ENCODE peak calls at places on chromosomes 4 and X, in seven cellular contexts. One of them, this sample, is unnamed.

GRCh38 chr4:59597536-59598232 is 1602.4 kb upstream of the ADGRL3 start:
- DNase-seq in tibial nerve: no peak
- DNase-seq in esophagus squamous epithelium: no peak
- DNase-seq in heart left ventricle: no peak
- DNase-seq in body of pancreas: no peak
- DNase-seq in A549: no peak
- DNase-seq in H1: no peak
- DNase-seq in this sample: no peak

GRCh38 chr4:71709961-71710360 is 73.9 kb downstream of the GC start:
- DNase-seq in tibial nerve: no peak
- DNase-seq in esophagus squamous epithelium: no peak
- DNase-seq in heart left ventricle: no peak
- DNase-seq in body of pancreas: no peak
- DNase-seq in A549: peak; percentile 9
- DNase-seq in H1: no peak
- DNase-seq in this sample: no peak

GRCh38 chrX:119410027-119410819 is 11.1 kb downstream of the SLC25A43 start:
- DNase-seq in tibial nerve: peak; percentile 17
- DNase-seq in esophagus squamous epithelium: peak; percentile 3
- DNase-seq in heart left ventricle: no peak
- DNase-seq in body of pancreas: peak; percentile 57
- DNase-seq in A549: peak; percentile 90
- DNase-seq in H1: no peak
- DNase-seq in this sample: peak; percentile 51

GRCh38 chrX:145817666-145818521 is at the start of gene SLITRK2:
- DNase-seq in tibial nerve: no peak
- DNase-seq in esophagus squamous epithelium: no peak
- DNase-seq in heart left ventricle: no peak
- DNase-seq in body of pancreas: peak; percentile 31
- DNase-seq in A549: no peak
- DNase-seq in H1: peak; percentile 61
- DNase-seq in this sample: no peak

GRCh38 chr4:144564358-144564757 is 81.6 kb upstream of the HHIP start:
- DNase-seq in tibial nerve: no peak
- DNase-seq in esophagus squamous epithelium: no peak
- DNase-seq in heart left ventricle: no peak
- DNase-seq in body of pancreas: no peak
- DNase-seq in A549: no peak
- DNase-seq in H1: no peak
- DNase-seq in this sample: no peak

GRCh38 chrX:38215141-38215540 is 5.5 kb downstream of the SRPX start:
- DNase-seq in tibial nerve: no peak
- DNase-seq in esophagus squamous epithelium: no peak
- DNase-seq in heart left ventricle: no peak
- DNase-seq in body of pancreas: no peak
- DNase-seq in A549: no peak
- DNase-seq in H1: no peak
- DNase-seq in this sample: no peak

GRCh38 chrX:42855262-42855661 is 77.3 kb upstream of the PPP1R2C start:
- DNase-seq in tibial nerve: no peak
- DNase-seq in esophagus squamous epithelium: no peak
- DNase-seq in heart left ventricle: no peak
- DNase-seq in body of pancreas: no peak
- DNase-seq in A549: no peak
- DNase-seq in H1: no peak
- DNase-seq in this sample: no peak

GRCh38 chr4:138039010-138039409 is 203.1 kb downstream of the SLC7A11 start:
- DNase-seq in tibial nerve: no peak
- DNase-seq in esophagus squamous epithelium: no peak
- DNase-seq in heart left ventricle: no peak
- DNase-seq in body of pancreas: no peak
- DNase-seq in A549: no peak
- DNase-seq in H1: no peak
- DNase-seq in this sample: no peak

GRCh38 chr4:113978105-113978504 is 1.3 kb downstream of the ARSJ start:
- DNase-seq in tibial nerve: no peak
- DNase-seq in esophagus squamous epithelium: no peak
- DNase-seq in heart left ventricle: no peak
- DNase-seq in body of pancreas: no peak
- DNase-seq in A549: no peak
- DNase-seq in H1: no peak
- DNase-seq in this sample: no peak

GRCh38 chr4:55545133-55545532 is 1.6 kb downstream of the CLOCK start:
- DNase-seq in tibial nerve: no peak
- DNase-seq in esophagus squamous epithelium: no peak
- DNase-seq in heart left ventricle: no peak
- DNase-seq in body of pancreas: no peak
- DNase-seq in A549: no peak
- DNase-seq in H1: no peak
- DNase-seq in this sample: no peak

GRCh38 chr4:169236901-169237626 is 33.7 kb downstream of the SH3RF1 start:
- DNase-seq in tibial nerve: no peak
- DNase-seq in esophagus squamous epithelium: no peak
- DNase-seq in heart left ventricle: no peak
- DNase-seq in body of pancreas: peak; percentile 37
- DNase-seq in A549: no peak
- DNase-seq in H1: no peak
- DNase-seq in this sample: no peak

GRCh38 chr4:88054909-88055308 is 47.5 kb downstream of the PKD2 start:
- DNase-seq in tibial nerve: no peak
- DNase-seq in esophagus squamous epithelium: no peak
- DNase-seq in heart left ventricle: peak; percentile 15
- DNase-seq in body of pancreas: no peak
- DNase-seq in A549: peak; percentile 72
- DNase-seq in H1: no peak
- DNase-seq in this sample: peak; percentile 5

GRCh38 chr4:126705271-126705670 is 927.5 kb upstream of the INTU start:
- DNase-seq in tibial nerve: no peak
- DNase-seq in esophagus squamous epithelium: no peak
- DNase-seq in heart left ventricle: no peak
- DNase-seq in body of pancreas: no peak
- DNase-seq in A549: peak; percentile 0
- DNase-seq in H1: no peak
- DNase-seq in this sample: no peak

GRCh38 chr4:85901500-85901899 is 426.6 kb downstream of the ARHGAP24 start:
- DNase-seq in tibial nerve: no peak
- DNase-seq in esophagus squamous epithelium: no peak
- DNase-seq in heart left ventricle: no peak
- DNase-seq in body of pancreas: no peak
- DNase-seq in A549: peak; percentile 40
- DNase-seq in H1: no peak
- DNase-seq in this sample: no peak

GRCh38 chr4:102829803-102830202 is 2.5 kb upstream of the UBE2D3 start:
- DNase-seq in tibial nerve: no peak
- DNase-seq in esophagus squamous epithelium: no peak
- DNase-seq in heart left ventricle: no peak
- DNase-seq in body of pancreas: no peak
- DNase-seq in A549: no peak
- DNase-seq in H1: no peak
- DNase-seq in this sample: no peak

GRCh38 chr4:102826105-102826889 is 1.1 kb downstream of the UBE2D3 start:
- DNase-seq in tibial nerve: no peak
- DNase-seq in esophagus squamous epithelium: no peak
- DNase-seq in heart left ventricle: no peak
- DNase-seq in body of pancreas: no peak
- DNase-seq in A549: no peak
- DNase-seq in H1: peak; percentile 55
- DNase-seq in this sample: no peak

GRCh38 chr4:102826890-102827673 is at the start of gene UBE2D3:
- DNase-seq in tibial nerve: peak; percentile 92
- DNase-seq in esophagus squamous epithelium: peak; percentile 86
- DNase-seq in heart left ventricle: peak; percentile 95
- DNase-seq in body of pancreas: peak; percentile 96
- DNase-seq in A549: peak; percentile 97
- DNase-seq in H1: peak; percentile 92
- DNase-seq in this sample: peak; percentile 13

GRCh38 chr4:102827674-102828496 is 534 bp upstream of the UBE2D3 start:
- DNase-seq in tibial nerve: peak; percentile 98
- DNase-seq in esophagus squamous epithelium: peak; percentile 98
- DNase-seq in heart left ventricle: peak; percentile 99
- DNase-seq in body of pancreas: peak; percentile 99
- DNase-seq in A549: peak; percentile 100
- DNase-seq in H1: peak; percentile 92
- DNase-seq in this sample: peak; percentile 43

DNA sequence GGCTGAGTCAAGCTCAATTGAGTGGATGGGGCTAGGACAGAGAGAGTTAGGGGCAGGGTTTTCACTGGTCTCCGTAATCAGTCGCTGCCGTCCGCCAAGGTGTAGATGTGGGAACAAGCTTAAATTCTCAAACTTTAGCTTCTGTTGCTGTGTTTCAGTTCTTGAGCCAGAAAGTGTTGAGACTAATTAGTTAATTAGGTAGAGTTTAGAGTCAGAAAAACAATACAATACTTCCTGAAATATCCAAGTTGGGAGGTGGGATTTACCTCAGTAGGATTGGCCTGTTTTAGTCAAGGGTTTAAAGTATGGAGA is 1.1 kb upstream of the UBE2D3 start:
- DNase-seq in tibial nerve: no peak
- DNase-seq in esophagus squamous epithelium: no peak
- DNase-seq in heart left ventricle: no peak
- DNase-seq in body of pancreas: no peak
- DNase-seq in A549: no peak
- DNase-seq in H1: no peak
- DNase-seq in this sample: no peak
- TF ChIP-seq POLR2A in tibial nerve: no peak
- TF ChIP-seq POLR2A in esophagus squamous epithelium: no peak
- TF ChIP-seq POLR2A in heart left ventricle: no peak
- TF ChIP-seq POLR2A in body of pancreas: no peak
- TF ChIP-seq POLR2A in A549: no peak
- TF ChIP-seq POLR2A in H1: no peak
- TF ChIP-seq POLR2A in this sample: no peak

GRCh38 chrX:54640721-54641120 is 110.7 kb downstream of the GNL3L start:
- DNase-seq in tibial nerve: no peak
- DNase-seq in esophagus squamous epithelium: no peak
- DNase-seq in heart left ventricle: no peak
- DNase-seq in body of pancreas: no peak
- DNase-seq in A549: no peak
- DNase-seq in H1: no peak
- DNase-seq in this sample: no peak

GRCh38 chrX:54641530-54641929 is 111.5 kb downstream of the GNL3L start:
- DNase-seq in tibial nerve: no peak
- DNase-seq in esophagus squamous epithelium: no peak
- DNase-seq in heart left ventricle: no peak
- DNase-seq in body of pancreas: no peak
- DNase-seq in A549: no peak
- DNase-seq in H1: no peak
- DNase-seq in this sample: no peak

GRCh38 chrX:54639018-54639345 is 109.0 kb downstream of the GNL3L start:
- DNase-seq in tibial nerve: no peak
- DNase-seq in esophagus squamous epithelium: no peak
- DNase-seq in heart left ventricle: no peak
- DNase-seq in body of pancreas: no peak
- DNase-seq in A549: no peak
- DNase-seq in H1: no peak
- DNase-seq in this sample: no peak

GRCh38 chrX:54640103-54640428 is 110.0 kb downstream of the GNL3L start:
- DNase-seq in tibial nerve: no peak
- DNase-seq in esophagus squamous epithelium: no peak
- DNase-seq in heart left ventricle: no peak
- DNase-seq in body of pancreas: no peak
- DNase-seq in A549: no peak
- DNase-seq in H1: no peak
- DNase-seq in this sample: no peak

DNA sequence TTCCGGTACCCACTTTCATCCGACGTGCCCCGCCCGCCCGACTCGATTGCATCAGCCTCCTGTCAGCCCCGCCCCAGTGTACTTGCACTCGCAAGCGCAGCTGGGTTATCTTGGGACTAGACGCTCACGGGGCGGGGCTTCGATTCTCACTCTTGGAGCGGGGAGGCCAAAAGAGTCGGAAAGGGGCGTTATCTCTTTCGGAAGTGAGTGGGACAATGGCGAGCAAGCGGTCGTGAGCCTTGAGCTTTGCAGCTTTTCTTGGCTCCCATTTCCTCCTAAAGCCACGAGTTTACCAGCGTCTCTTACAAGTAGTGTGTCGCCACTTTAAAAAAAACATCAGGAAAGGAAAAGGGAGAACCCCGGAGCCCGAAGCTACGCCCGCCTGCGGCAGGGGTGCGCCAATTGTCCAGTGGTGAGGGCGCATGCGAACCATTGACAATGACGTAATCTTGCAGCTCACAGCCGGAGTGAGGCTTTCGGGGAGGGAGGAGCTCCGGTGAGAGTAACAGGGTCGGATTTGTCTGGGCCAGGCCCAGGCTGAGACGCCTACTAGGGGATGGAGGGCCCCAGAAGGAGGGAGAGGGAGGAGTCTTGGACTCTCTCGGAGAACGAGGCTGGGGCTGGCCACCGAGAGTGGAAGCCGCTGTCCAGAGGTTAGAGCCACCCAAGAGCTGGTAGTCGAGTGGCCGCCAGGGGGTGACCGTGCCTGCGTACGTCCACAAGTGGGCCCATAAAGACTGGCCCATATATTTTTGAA is 109.5 kb downstream of the GNL3L start:
- DNase-seq in tibial nerve: peak; percentile 89
- DNase-seq in esophagus squamous epithelium: peak; percentile 70
- DNase-seq in heart left ventricle: peak; percentile 94
- DNase-seq in body of pancreas: peak; percentile 95
- DNase-seq in A549: peak; percentile 98
- DNase-seq in H1: peak; percentile 85
- DNase-seq in this sample: peak; percentile 33
- TF ChIP-seq POLR2A in tibial nerve: peak; percentile 69
- TF ChIP-seq POLR2A in esophagus squamous epithelium: no peak
- TF ChIP-seq POLR2A in heart left ventricle: no peak
- TF ChIP-seq POLR2A in body of pancreas: peak; percentile 47
- TF ChIP-seq POLR2A in A549: peak; percentile 51
- TF ChIP-seq POLR2A in H1: peak; percentile 59
- TF ChIP-seq POLR2A in this sample: peak; percentile 25

DNA sequence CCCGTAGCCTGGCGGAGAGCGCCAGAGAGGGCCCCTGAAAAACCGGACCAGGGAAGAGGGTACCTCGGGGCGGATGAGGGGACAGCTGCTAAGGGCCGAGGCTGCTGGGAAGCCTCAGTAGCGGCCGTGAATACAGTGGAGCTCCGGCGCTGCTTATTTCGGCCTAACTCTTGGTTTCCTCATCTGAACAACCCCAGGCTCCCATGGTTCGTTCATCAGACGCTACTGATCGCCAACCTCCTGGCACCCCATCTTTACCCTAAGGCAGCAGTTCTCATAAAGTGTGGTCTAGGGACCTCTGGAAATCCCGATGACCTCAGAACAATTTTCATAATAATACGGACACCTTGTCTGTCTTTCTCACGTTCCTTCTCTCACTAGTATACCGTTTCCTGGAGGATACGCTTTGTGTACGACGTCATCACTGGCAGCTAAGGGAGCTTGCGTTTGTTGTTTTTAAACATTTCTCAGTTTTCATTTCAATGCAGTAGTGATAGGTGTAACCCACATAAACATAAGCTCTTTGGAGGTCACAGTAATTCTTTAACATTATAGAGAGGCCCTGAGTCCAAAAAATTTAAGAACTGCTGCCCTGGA is 707 bp upstream of the RAB28 start:
- DNase-seq in tibial nerve: no peak
- DNase-seq in esophagus squamous epithelium: no peak
- DNase-seq in heart left ventricle: no peak
- DNase-seq in body of pancreas: no peak
- DNase-seq in A549: peak; percentile 21
- DNase-seq in H1: no peak
- DNase-seq in this sample: peak; percentile 6
- TF ChIP-seq POLR2A in tibial nerve: no peak
- TF ChIP-seq POLR2A in esophagus squamous epithelium: no peak
- TF ChIP-seq POLR2A in heart left ventricle: no peak
- TF ChIP-seq POLR2A in body of pancreas: no peak
- TF ChIP-seq POLR2A in A549: peak; percentile 29
- TF ChIP-seq POLR2A in H1: no peak
- TF ChIP-seq POLR2A in this sample: peak; percentile 52

GRCh38 chr4:39181905-39182638 is at the start of gene WDR19:
- DNase-seq in tibial nerve: peak; percentile 95
- DNase-seq in esophagus squamous epithelium: peak; percentile 96
- DNase-seq in heart left ventricle: peak; percentile 98
- DNase-seq in body of pancreas: peak; percentile 99
- DNase-seq in A549: peak; percentile 98
- DNase-seq in H1: peak; percentile 94
- DNase-seq in this sample: peak; percentile 71
- TF ChIP-seq POLR2A in tibial nerve: peak; percentile 68
- TF ChIP-seq POLR2A in esophagus squamous epithelium: no peak
- TF ChIP-seq POLR2A in heart left ventricle: no peak
- TF ChIP-seq POLR2A in body of pancreas: no peak
- TF ChIP-seq POLR2A in A549: peak; percentile 17
- TF ChIP-seq POLR2A in H1: no peak
- TF ChIP-seq POLR2A in this sample: no peak

This sample was measured in H54.